ENCODE peak calls at places on chromosome 18, in seven cellular contexts. N is NCI-H526, B is stomach, G is G401, A is T-helper 22 cell, Y is GM20000, K is T-helper 9 cell. F is an unnamed sample.

GRCh38 chr18:54415086-54415485 is 57.4 kb downstream of the C18orf54 start:
- DNase-seq in N (no peak), B (no peak), G (no peak), A (no peak), Y (no peak), K (no peak), F (no peak)

GRCh38 chr18:35045121-35045520 is 3.9 kb downstream of the MAPRE2 start:
- DNase-seq in N (no peak), B (no peak), G (peak; percentile 37), A (no peak), Y (no peak), K (no peak), F (no peak)

GRCh38 chr18:9968081-9968848 is 54.4 kb downstream of the VAPA start:
- DNase-seq in N (no peak), B (no peak), G (no peak), A (no peak), Y (no peak), K (no peak), F (no peak)

GRCh38 chr18:13510594-13510993 is 215.8 kb downstream of the FAM210A start:
- DNase-seq in N (no peak), B (no peak), G (no peak), A (no peak), Y (no peak), K (no peak), F (no peak)

GRCh38 chr18:24395049-24395780 is 2.4 kb downstream of the OSBPL1A start:
- DNase-seq in N (no peak), B (no peak), G (no peak), A (no peak), Y (no peak), K (no peak), F (no peak)

GRCh38 chr18:3347286-3347803 is 85.4 kb downstream of the MYL12B start:
- DNase-seq in N (no peak), B (no peak), G (no peak), A (no peak), Y (no peak), K (no peak), F (no peak)

GRCh38 chr18:63882333-63883141 is 5.0 kb upstream of the SERPINB2 start:
- DNase-seq in N (no peak), B (peak; percentile 50), G (no peak), A (no peak), Y (no peak), K (no peak), F (no peak)

GRCh38 chr18:13308369-13308768 is 89.8 kb downstream of the LDLRAD4 start:
- DNase-seq in N (no peak), B (no peak), G (no peak), A (no peak), Y (no peak), K (no peak), F (no peak)

GRCh38 chr18:59918320-59918755 is 18.5 kb downstream of the PMAIP1 start:
- DNase-seq in N (peak; percentile 53), B (peak; percentile 35), G (no peak), A (no peak), Y (no peak), K (no peak), F (peak; percentile 55)

GRCh38 chr18:46069524-46069923 is 2.5 kb downstream of the PSTPIP2 start:
- DNase-seq in N (no peak), B (no peak), G (no peak), A (no peak), Y (no peak), K (no peak), F (no peak)

GRCh38 chr18:24212939-24213338 is 74.1 kb downstream of the CABYR start:
- DNase-seq in N (no peak), B (no peak), G (no peak), A (no peak), Y (no peak), K (no peak), F (no peak)